ENCODE peak calls at places on chromosomes 11 and 22, in four cellular contexts. Z is SK-N-SH, C is AG09319, H is GM10248. S is an unnamed sample.

GRCh38 chr11:132943737-132944556 is 588.4 kb downstream of the OPCML start:
- DNase-seq in Z (peak; percentile 70), C (no peak), H (no peak), S (no peak)

GRCh38 chr22:27719535-27720227 is 81.9 kb downstream of the MN1 start:
- DNase-seq in Z (no peak), C (no peak), H (no peak), S (no peak)

GRCh38 chr22:38016182-38017078 is 32.1 kb upstream of the SOX10 start:
- DNase-seq in Z (no peak), C (peak; percentile 27), H (no peak), S (no peak)

GRCh38 chr22:17300926-17301325 is 68.3 kb upstream of the CECR2 start:
- DNase-seq in Z (no peak), C (no peak), H (no peak), S (no peak)

GRCh38 chr11:24574461-24574860 is 77.6 kb downstream of the LUZP2 start:
- DNase-seq in Z (no peak), C (no peak), H (no peak), S (peak; percentile 14)

GRCh38 chr22:45535400-45535799 is 32.7 kb downstream of the FBLN1 start:
- DNase-seq in Z (no peak), C (no peak), H (no peak), S (no peak)

GRCh38 chr22:36367066-36367465 is 20.7 kb downstream of the MYH9 start:
- DNase-seq in Z (no peak), C (no peak), H (no peak), S (no peak)

GRCh38 chr11:96357794-96358193 is 14.8 kb upstream of the MAML2 start:
- DNase-seq in Z (no peak), C (no peak), H (peak; percentile 11), S (no peak)

GRCh38 chr22:46640293-46640692 is 20.1 kb downstream of the GRAMD4 start:
- DNase-seq in Z (no peak), C (no peak), H (no peak), S (no peak)

GRCh38 chr11:125935629-125936199 is 10.1 kb upstream of the VSIG10L2 start:
- DNase-seq in Z (peak; percentile 88), C (peak; percentile 8), H (no peak), S (no peak)

GRCh38 chr11:120172054-120172881 is 34.4 kb upstream of the TRIM29 start:
- DNase-seq in Z (peak; percentile 88), C (no peak), H (peak; percentile 82), S (peak; percentile 40)

GRCh38 chr11:47179655-47179991 is 2.9 kb upstream of the ARFGAP2 start:
- DNase-seq in Z (peak; percentile 81), C (no peak), H (peak; percentile 74), S (no peak)

GRCh38 chr11:130840683-130841082 is 75.6 kb downstream of the SNX19 start:
- DNase-seq in Z (no peak), C (no peak), H (no peak), S (no peak)

GRCh38 chr11:72598901-72599300 is 75.3 kb downstream of the PDE2A start:
- DNase-seq in Z (peak; percentile 83), C (no peak), H (no peak), S (no peak)

GRCh38 chr11:65279713-65280459 is 18.1 kb downstream of the POLA2 start:
- DNase-seq in Z (no peak), C (peak; percentile 61), H (peak; percentile 55), S (peak; percentile 97)

GRCh38 chr11:28243057-28243456 is 134.9 kb downstream of the METTL15 start:
- DNase-seq in Z (no peak), C (no peak), H (no peak), S (peak; percentile 18)

GRCh38 chr11:45852018-45852711 is 4.9 kb downstream of the CRY2 start:
- DNase-seq in Z (no peak), C (no peak), H (no peak), S (no peak)
- TF ChIP-seq CTCF in Z (no peak), C (no peak), H (no peak), S (no peak)

DNA sequence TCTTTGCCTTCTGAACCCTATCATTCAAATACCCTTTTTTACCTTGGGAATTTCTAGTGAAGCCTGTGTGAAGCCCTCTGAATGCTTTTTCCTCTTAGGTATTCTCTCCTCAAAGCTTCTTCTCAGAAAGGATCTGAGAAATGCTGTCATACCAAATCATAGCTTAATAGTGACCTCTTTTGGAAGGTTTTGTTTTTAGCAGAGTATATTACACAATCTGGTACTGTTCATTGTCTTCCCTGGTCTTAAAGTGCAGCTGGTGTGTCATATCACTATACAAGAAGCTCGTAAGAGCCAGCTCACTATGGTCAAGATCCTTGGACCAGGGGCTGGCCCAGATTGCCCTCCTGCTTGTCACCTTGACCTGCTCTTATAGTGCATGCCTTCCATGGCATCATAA is 204.4 kb upstream of the ANO5 start:
- DNase-seq in Z (peak; percentile 12), C (no peak), H (no peak), S (no peak)
- TF ChIP-seq CTCF in Z (no peak), C (no peak), H (no peak), S (no peak)

GRCh38 chr11:19712281-19713220 is at the start of gene NAV2:
- DNase-seq in Z (peak; percentile 93), C (peak; percentile 80), H (peak; percentile 93), S (peak; percentile 96)

GRCh38 chr11:19715373-19715772 is 2.7 kb downstream of the NAV2 start:
- DNase-seq in Z (no peak), C (no peak), H (no peak), S (peak; percentile 69)

GRCh38 chr11:19714093-19714386 is 1.4 kb downstream of the NAV2 start:
- DNase-seq in Z (peak; percentile 59), C (no peak), H (no peak), S (peak; percentile 28)

GRCh38 chr11:19713221-19714092 is 820 bp downstream of the NAV2 start:
- DNase-seq in Z (peak; percentile 34), C (no peak), H (no peak), S (peak; percentile 8)

DNA sequence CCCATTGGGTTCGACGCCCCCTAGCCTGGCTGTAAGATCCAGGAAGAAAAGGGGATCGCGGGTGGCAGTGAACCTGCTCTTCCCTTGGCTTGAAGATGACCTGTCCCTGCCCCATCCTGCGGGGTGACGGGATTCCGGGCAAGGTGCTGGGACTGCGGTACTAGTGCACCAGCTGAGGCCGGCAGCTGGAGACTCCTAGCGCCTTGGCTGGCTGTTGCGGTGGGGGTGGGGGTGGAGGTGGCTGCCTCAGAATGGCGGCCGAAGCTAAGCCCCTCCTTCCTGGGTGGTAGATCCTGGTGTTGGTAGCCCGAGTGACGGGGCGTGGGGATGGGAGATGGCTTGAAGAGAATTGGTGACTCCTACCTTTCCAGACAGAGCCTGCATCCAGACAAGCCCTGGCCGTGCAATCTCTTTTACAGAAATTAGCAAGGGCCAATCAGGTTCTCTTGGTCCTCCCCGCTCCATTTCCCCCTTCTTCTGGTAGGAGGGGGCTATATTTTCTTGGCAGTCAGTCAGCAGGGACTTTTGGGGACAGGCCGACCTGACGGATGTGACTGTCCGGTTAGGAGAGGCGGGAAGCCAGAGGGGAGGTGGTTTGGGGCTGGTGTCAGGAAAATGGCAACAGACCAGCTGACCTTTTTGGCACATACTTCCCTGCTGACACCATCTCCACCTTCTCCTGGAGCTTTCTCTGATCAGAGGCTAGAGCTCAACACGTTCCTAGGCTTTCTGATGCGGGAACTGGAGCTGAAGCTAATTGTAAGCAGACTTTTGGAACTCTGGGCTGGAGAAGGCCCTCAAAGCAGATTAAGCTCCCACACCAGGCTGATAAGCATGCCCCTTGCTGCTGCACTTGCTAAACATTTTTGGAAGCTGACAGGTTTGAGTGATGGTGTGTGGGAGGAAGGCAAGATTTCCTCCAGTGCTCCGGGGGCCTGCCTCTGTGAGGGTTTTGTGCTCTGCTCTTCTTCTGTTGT is 2.0 kb downstream of the NAV2 start:
- DNase-seq in Z (peak; percentile 76), C (no peak), H (no peak), S (peak; percentile 51)
- TF ChIP-seq CTCF in Z (no peak), C (no peak), H (no peak), S (no peak)

DNA sequence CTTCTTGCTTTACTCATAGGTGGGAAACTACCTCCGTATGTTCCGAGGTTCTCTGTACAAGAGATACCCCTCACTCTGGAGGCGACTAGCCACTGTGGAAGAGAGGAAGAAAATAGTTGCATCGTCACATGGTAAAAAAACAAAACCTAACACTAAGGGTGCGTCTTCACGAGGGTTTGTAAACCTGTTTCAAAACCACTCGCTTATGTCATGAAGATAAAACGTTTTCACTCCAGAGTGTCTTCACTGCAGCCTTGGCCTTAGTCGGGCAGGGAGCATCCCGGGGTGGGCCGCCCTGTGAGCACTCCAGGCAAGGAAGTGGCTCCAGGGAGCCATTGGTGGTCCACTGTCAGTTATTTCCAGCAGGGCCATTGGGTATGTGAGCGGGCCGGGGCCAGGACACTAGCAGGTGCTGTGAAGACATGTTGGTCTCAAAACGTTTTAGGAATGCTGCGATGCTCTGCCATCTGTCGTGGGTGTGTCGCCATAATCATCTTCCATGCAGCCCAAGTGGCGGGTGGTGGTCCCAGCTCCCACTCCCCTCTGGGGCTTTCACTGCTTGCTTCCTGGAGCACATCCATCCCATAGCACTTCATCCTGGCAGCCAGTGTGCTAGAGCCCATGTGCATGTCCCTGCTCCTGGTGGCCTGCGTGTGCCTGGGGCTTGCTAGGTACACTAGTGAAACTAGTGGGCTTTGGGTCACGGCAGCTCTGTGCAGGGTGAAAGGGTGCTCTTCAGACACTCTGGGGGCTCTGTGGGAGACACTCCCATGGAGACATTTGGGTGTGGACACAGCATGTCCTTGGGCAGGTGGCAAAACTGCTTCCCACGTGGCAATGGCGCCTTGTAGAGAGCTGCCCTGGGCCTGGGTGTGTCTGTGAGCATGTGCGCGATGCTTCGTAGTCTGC is 5.2 kb downstream of the SMARCB1 start:
- DNase-seq in Z (peak; percentile 34), C (no peak), H (no peak), S (no peak)
- TF ChIP-seq CTCF in Z (no peak), C (no peak), H (no peak), S (no peak)

DNA sequence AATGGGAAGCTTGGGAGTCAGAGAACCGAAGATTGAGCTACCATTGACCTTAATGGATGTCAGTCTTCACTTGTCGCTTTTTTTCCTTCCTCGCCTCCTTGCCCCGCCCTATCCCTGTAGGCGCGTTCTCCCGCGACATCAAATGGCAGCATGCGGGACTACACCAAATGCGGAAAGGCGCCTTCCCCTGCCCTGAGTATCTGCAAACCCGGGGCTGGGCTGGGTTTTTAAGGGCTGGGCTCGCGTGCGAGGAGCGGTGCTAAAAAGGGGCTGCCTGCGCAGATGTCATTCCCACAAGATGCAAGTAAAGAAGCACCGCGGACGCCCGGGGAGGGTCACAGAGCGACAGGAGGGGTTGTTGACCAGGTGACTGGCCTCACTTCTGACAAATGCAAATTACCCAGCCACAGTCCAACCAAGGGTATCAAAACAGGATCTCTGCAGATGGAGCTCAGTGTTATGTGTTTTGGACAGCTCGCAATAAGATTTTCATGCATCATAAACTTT is 4.7 kb upstream of the FAM111B start:
- DNase-seq in Z (no peak), C (no peak), H (peak; percentile 74), S (peak; percentile 13)
- TF ChIP-seq CTCF in Z (no peak), C (peak; percentile 43), H (peak; percentile 72), S (peak; percentile 38)